ENCODE peak calls at places on chromosomes 1 and 21, in seven cellular contexts. C is activated naive CD4-positive, alpha-beta T cell treated with anti-CD3 and anti-CD28 coated beads, Interleukin-2, amount 50 U/mL, for 72 hours; U is coronary artery; L is activated CD8-positive, alpha-beta memory T cell treated with anti-CD3 and anti-CD28 coated beads for 4 hours; I is stimulated activated CD4-positive, alpha-beta T cell treated with anti-CD3 and anti-CD28 coated beads, TNF-alpha, amount 100 ng/mL, for 48 hours; J is AG08395; Z is activated T-cell treated with anti-CD3 and anti-CD28 coated beads for 24 hours. E is an unnamed sample.

GRCh38 chr21:46385846-46386725 is 62.1 kb downstream of the PCNT start:
- DNase-seq in C (no peak), Z (no peak), J (no peak), I (no peak), L (no peak), U (no peak), E (no peak)

GRCh38 chr1:59521456-59521855 is 224.6 kb downstream of the FGGY start:
- DNase-seq in U (no peak), C (no peak), J (no peak), L (no peak), I (no peak), Z (no peak), E (no peak)

GRCh38 chr1:33986389-33987095 is 122.7 kb downstream of the HMGB4 start:
- DNase-seq in U (no peak), Z (no peak), L (no peak), I (no peak), J (peak; percentile 88), C (no peak), E (peak; percentile 56)

GRCh38 chr1:243748706-243749283 is 101.2 kb downstream of the AKT3 start:
- DNase-seq in C (no peak), J (peak; percentile 65), Z (peak; percentile 12), I (peak; percentile 4), U (no peak), L (no peak), E (peak; percentile 86)

GRCh38 chr1:211965108-211965805 is 70.1 kb downstream of the INTS7 start:
- DNase-seq in J (no peak), C (no peak), I (no peak), U (no peak), Z (no peak), L (no peak), E (no peak)

GRCh38 chr1:153963850-153964331 is 554 bp upstream of the SLC39A1 start:
- DNase-seq in J (no peak), L (no peak), I (no peak), Z (no peak), C (no peak), U (no peak), E (peak; percentile 77)

GRCh38 chr1:245888809-245889208 is 618.3 kb downstream of the SMYD3 start:
- DNase-seq in J (peak; percentile 10), U (no peak), I (no peak), C (peak; percentile 5), L (no peak), Z (no peak), E (peak; percentile 54)

GRCh38 chr1:9495854-9496374 is 43.4 kb upstream of the SLC25A33 start:
- DNase-seq in J (no peak), I (no peak), Z (no peak), L (no peak), U (no peak), C (no peak), E (no peak)

GRCh38 chr1:21843208-21843607 is 31.1 kb downstream of the LDLRAD2 start:
- DNase-seq in I (no peak), J (no peak), C (no peak), L (no peak), U (no peak), Z (no peak), E (no peak)

GRCh38 chr1:165637427-165637826 is 6.4 kb downstream of the MGST3 start:
- DNase-seq in I (no peak), J (peak; percentile 26), U (no peak), Z (no peak), C (no peak), L (no peak), E (no peak)

GRCh38 chr1:33634806-33635205 is 162.4 kb downstream of the ZSCAN20 start:
- DNase-seq in Z (peak; percentile 9), I (peak; percentile 9), U (peak; percentile 60), C (peak; percentile 22), L (no peak), J (peak; percentile 59), E (peak; percentile 56)

GRCh38 chr1:186828612-186829542 is at the start of gene PLA2G4A:
- DNase-seq in U (no peak), J (peak; percentile 56), Z (no peak), C (no peak), I (no peak), L (no peak), E (peak; percentile 25)

E was measured in DMS53.